ENCODE peak calls at places on chromosomes 7 and 10, in six cellular contexts. W, Q, D, T, O and U are unnamed samples.

GRCh38 chr7:98034044-98035035 is 44.3 kb upstream of the OCM2 start:
- DNase-seq in W (peak), Q (no peak), D (no peak), T (no peak), O (peak), U (no peak)

GRCh38 chr10:44958196-44958896 is 1.3 kb upstream of the RASSF4 start:
- DNase-seq in W (no peak), Q (peak), D (no peak), T (no peak), O (peak), U (peak)

GRCh38 chr10:98586096-98586495 is 139.4 kb upstream of the HPS1 start:
- DNase-seq in W (no peak), Q (no peak), D (no peak), T (no peak), O (no peak), U (no peak)

GRCh38 chr10:96509017-96509641 is 4.6 kb downstream of the TLL2 start:
- DNase-seq in W (no peak), Q (peak), D (no peak), T (no peak), O (peak), U (peak)

GRCh38 chr10:14560274-14560673 is 214.4 kb downstream of the FAM107B start:
- DNase-seq in W (no peak), Q (no peak), D (no peak), T (no peak), O (peak), U (peak)

GRCh38 chr7:110317699-110318265 is 773.1 kb upstream of the LRRN3 start:
- DNase-seq in W (no peak), Q (peak), D (no peak), T (no peak), O (no peak), U (peak)

GRCh38 chr7:64990936-64991335 is at the start of gene ZNF117:
- DNase-seq in W (no peak), Q (no peak), D (no peak), T (no peak), O (no peak), U (no peak)

GRCh38 chr10:24953350-24954074 is 1.1 kb upstream of the PRTFDC1 start:
- DNase-seq in W (no peak), Q (no peak), D (no peak), T (no peak), O (no peak), U (peak)

GRCh38 chr10:101018600-101019439 is 12.1 kb downstream of the PDZD7 start:
- DNase-seq in W (peak), Q (peak), D (peak), T (peak), O (peak), U (peak)

GRCh38 chr10:52729259-52730104 is 43.1 kb downstream of the MBL2 start:
- DNase-seq in W (no peak), Q (no peak), D (no peak), T (no peak), O (no peak), U (peak)

GRCh38 chr10:103545771-103546281 is 52.3 kb downstream of the NEURL1 start:
- DNase-seq in W (peak), Q (no peak), D (peak), T (no peak), O (peak), U (no peak)

GRCh38 chr7:140263277-140263676 is 86.5 kb upstream of the KDM7A start:
- DNase-seq in W (no peak), Q (no peak), D (no peak), T (no peak), O (no peak), U (no peak)

GRCh38 chr7:137898839-137899681 is 52.3 kb upstream of the DGKI start:
- DNase-seq in W (peak), Q (peak), D (peak), T (peak), O (peak), U (no peak)

GRCh38 chr10:32985781-32986350 is 27.8 kb upstream of the ITGB1 start:
- DNase-seq in W (no peak), Q (peak), D (no peak), T (no peak), O (no peak), U (peak)

GRCh38 chr10:96325719-96326373 is 21.6 kb downstream of the DNTT start:
- DNase-seq in W (no peak), Q (no peak), D (no peak), T (no peak), O (no peak), U (no peak)

GRCh38 chr10:29189272-29189671 is 99.6 kb upstream of the LYZL1 start:
- DNase-seq in W (no peak), Q (no peak), D (no peak), T (no peak), O (no peak), U (peak)

GRCh38 chr7:18179058-18179457 is 151.4 kb upstream of the PRPS1L1 start:
- DNase-seq in W (no peak), Q (peak), D (no peak), T (no peak), O (no peak), U (peak)

GRCh38 chr10:17214991-17215781 is 12.9 kb upstream of the VIM start:
- DNase-seq in W (no peak), Q (peak), D (no peak), T (no peak), O (no peak), U (peak)

GRCh38 chr7:151637781-151638261 is 118.1 kb upstream of the RHEB start:
- DNase-seq in W (no peak), Q (peak), D (no peak), T (peak), O (no peak), U (peak)

GRCh38 chr7:21497072-21497471 is 45.8 kb upstream of the DNAH11 start:
- DNase-seq in W (no peak), Q (peak), D (no peak), T (no peak), O (no peak), U (no peak)

GRCh38 chr10:95277201-95277570 is 13.6 kb downstream of the PDLIM1 start:
- DNase-seq in W (no peak), Q (no peak), D (no peak), T (peak), O (no peak), U (no peak)

GRCh38 chr7:74097937-74098614 is 14.5 kb downstream of the LIMK1 start:
- DNase-seq in W (no peak), Q (peak), D (no peak), T (peak), O (no peak), U (peak)

DNA sequence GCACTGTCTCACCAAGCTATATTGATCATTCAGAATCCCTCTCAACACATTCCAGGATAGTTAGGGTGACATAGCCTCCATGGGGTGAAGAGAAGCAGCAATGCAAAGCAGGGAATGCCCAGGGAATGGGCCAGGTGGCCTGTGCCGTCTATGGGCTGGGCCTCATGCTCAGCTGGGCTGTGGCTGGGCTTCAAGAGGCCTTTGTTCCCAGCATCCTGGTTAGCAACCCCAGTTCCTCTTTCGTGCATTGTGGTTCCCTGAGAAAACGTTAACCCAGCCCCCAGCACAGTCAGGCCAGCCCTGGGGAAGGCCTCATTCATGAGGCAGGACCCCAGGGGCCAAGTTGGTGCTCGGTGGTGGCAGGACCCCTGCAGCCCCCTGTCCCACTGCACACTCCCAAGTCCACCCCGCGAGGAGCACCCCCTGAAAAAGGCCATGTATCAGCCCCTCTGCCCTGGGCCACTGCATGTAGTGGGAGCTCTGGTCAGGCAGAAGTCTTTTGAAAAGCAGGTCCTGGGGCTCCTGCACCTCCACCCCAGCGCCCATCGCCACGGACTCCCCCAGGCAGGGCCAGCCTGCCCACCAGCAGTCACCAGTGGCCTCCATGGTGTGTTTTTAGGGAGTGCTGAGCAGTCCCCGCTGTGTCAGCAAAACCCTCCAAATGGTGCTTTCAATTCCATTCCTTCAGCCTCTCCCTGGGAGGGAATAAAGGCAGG is 25.4 kb downstream of the VSIR start:
- DNase-seq in W (peak), Q (no peak), D (no peak), T (no peak), O (no peak), U (no peak)
- H3K27ac ChIP-seq in W (peak), Q (no peak), D (peak), T (peak), O (no peak), U (no peak)

GRCh38 chr7:121621947-121622346 is 225.8 kb upstream of the FAM3C start:
- DNase-seq in W (no peak), Q (no peak), D (no peak), T (no peak), O (no peak), U (no peak)
- TF ChIP-seq CTCF in W (no peak), Q (no peak), D (no peak), T (no peak), O (no peak), U (no peak)

GRCh38 chr10:690227-691161 is 1.0 kb upstream of the DIP2C start:
- DNase-seq in W (no peak), Q (no peak), D (no peak), T (no peak), O (no peak), U (no peak)

GRCh38 chr10:688287-688620 is 1.2 kb downstream of the DIP2C start:
- DNase-seq in W (no peak), Q (no peak), D (no peak), T (no peak), O (no peak), U (no peak)

GRCh38 chr10:687583-688286 is 1.7 kb downstream of the DIP2C start:
- DNase-seq in W (no peak), Q (no peak), D (no peak), T (no peak), O (no peak), U (no peak)

GRCh38 chr10:689433-690226 is at the start of gene DIP2C:
- DNase-seq in W (peak), Q (peak), D (peak), T (peak), O (peak), U (peak)

GRCh38 chr10:688621-689426 is 644 bp downstream of the DIP2C start:
- DNase-seq in W (peak), Q (peak), D (peak), T (no peak), O (no peak), U (no peak)
- H3K27ac ChIP-seq in W (peak), Q (peak), D (peak), T (peak), O (no peak), U (peak)

GRCh38 chr10:85790155-85790789 is 576.3 kb downstream of the GRID1 start:
- DNase-seq in W (no peak), Q (no peak), D (no peak), T (no peak), O (no peak), U (no peak)

GRCh38 chr10:85794553-85794952 is 572.0 kb downstream of the GRID1 start:
- DNase-seq in W (no peak), Q (no peak), D (no peak), T (no peak), O (no peak), U (no peak)

GRCh38 chr10:85792533-85792858 is 574.1 kb downstream of the GRID1 start:
- DNase-seq in W (no peak), Q (no peak), D (no peak), T (no peak), O (no peak), U (no peak)

GRCh38 chr10:85789125-85789524 is 577.5 kb downstream of the GRID1 start:
- DNase-seq in W (no peak), Q (no peak), D (no peak), T (no peak), O (no peak), U (no peak)

DNA sequence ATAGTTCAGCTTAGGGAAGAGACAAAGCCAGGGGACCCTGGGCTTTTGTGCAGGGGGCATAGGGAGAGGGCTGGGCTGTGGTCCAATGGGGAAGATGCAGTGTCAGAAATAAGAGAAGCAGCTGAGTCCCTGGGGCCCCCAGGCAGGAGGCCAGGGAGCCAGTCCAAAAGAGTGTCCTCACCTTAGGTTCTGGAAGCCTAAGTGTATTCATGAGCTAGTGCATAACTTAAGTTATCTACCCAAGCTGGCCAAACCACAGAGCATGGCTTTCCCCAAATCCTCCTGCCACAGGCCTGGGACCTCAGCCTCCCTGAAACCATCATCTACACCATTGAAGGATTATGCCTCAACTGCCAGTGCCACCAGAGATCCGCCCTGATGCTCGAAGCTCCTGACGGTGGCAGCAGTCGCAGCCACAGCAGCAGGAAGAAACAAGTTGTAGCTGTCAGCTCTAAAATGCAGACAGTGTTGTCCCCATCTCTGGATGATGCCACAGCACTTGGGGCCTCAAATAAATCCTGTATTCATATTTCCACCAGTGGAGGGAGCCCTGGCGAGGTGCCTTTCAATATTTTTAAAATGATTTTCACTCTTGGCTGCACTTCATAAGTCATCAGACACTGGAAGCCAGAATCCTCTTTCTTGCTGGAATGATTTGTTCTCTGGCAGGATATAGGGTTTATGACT is 574.6 kb downstream of the GRID1 start:
- DNase-seq in W (no peak), Q (peak), D (no peak), T (no peak), O (no peak), U (no peak)
- TF ChIP-seq CTCF in W (no peak), Q (no peak), D (no peak), T (peak), O (peak), U (peak)

GRCh38 chr7:76234282-76234584 is 32.5 kb downstream of the SRRM3 start:
- DNase-seq in W (no peak), Q (no peak), D (no peak), T (no peak), O (no peak), U (no peak)
- H3K27ac ChIP-seq in W (no peak), Q (no peak), D (no peak), T (no peak), O (no peak), U (no peak)

DNA sequence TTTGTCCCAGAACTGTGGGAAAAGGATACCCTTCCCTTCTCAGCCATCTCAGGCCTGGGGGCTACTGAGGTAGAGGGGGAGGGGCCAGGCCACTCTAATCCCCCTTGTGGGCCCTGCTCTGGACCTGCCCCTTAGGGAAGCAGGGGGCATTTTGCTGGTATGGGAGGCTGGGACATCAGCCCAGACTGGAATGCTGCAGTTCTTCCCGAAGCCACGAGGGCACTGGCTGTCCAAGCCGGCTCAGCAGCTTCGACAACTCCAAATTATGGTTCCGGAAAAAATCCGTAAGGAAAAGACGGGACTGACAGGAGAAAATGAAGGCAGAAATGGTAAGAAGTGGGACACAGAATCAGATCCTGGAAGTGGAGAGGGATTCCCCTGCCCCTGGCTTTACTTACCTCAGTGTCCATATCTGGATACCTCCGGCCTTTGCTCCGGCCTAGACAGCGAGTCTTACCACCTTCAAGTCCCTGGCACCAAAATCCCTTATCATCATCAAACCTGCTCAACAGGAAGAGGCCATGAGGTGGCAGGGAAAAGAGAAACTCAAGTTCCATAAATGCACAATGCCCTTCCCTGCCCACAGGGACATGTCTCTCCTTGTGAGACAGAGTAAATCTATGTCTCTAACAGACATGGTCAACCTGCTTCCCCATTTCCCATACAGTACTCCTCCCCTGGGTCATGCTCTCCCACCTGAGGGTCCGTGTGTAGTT is 9.0 kb downstream of the NDST2 start:
- DNase-seq in W (no peak), Q (no peak), D (no peak), T (no peak), O (no peak), U (no peak)
- TF ChIP-seq CTCF in W (no peak), Q (peak), D (no peak), T (no peak), O (no peak), U (no peak)

GRCh38 chr7:37448637-37449331 is at the start of gene ELMO1:
- DNase-seq in W (peak), Q (peak), D (peak), T (peak), O (peak), U (peak)

GRCh38 chr7:37448057-37448636 is 517 bp downstream of the ELMO1 start:
- DNase-seq in W (no peak), Q (no peak), D (no peak), T (no peak), O (peak), U (no peak)

GRCh38 chr7:37445800-37446199 is 2.9 kb downstream of the ELMO1 start:
- DNase-seq in W (no peak), Q (no peak), D (no peak), T (no peak), O (no peak), U (no peak)

GRCh38 chr7:37445064-37445723 is 3.5 kb downstream of the ELMO1 start:
- DNase-seq in W (no peak), Q (no peak), D (no peak), T (no peak), O (no peak), U (no peak)

DNA sequence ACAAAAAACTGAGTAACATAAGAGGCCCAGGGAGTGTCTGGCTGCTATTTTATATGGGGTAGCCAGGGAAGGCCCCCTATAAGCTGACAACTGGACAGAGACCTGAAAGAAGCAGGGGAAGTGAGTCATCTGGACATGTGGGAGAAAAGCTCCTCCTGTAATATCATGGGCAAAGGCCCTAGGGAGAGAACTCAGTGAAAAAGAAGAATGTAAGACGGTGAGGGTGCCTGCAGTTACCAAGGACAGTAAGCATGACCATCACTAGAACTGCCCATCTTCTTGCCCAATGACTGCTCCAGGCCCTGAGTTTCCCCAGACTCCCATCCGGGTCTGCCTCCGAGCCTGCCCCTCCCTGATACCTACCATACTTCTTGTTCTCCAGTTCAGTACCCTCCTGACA is 2.3 kb downstream of the ELMO1 start:
- DNase-seq in W (no peak), Q (no peak), D (no peak), T (no peak), O (no peak), U (no peak)
- H3K27ac ChIP-seq in W (no peak), Q (no peak), D (no peak), T (no peak), O (no peak), U (no peak)

GRCh38 chr7:108973075-108973474 is 403.4 kb downstream of the DNAJB9 start:
- DNase-seq in W (no peak), Q (no peak), D (no peak), T (no peak), O (no peak), U (no peak)
- TF ChIP-seq CTCF in W (no peak), Q (no peak), D (no peak), T (no peak), O (peak), U (no peak)

GRCh38 chr10:2122431-2123124 is 385.3 kb upstream of the ADARB2 start:
- DNase-seq in W (no peak), Q (no peak), D (no peak), T (no peak), O (no peak), U (peak)

GRCh38 chr10:2121315-2121714 is 384.0 kb upstream of the ADARB2 start:
- DNase-seq in W (no peak), Q (no peak), D (no peak), T (no peak), O (no peak), U (no peak)

GRCh38 chr10:2119316-2119715 is 382.0 kb upstream of the ADARB2 start:
- DNase-seq in W (no peak), Q (no peak), D (no peak), T (no peak), O (no peak), U (peak)

GRCh38 chr10:2120781-2121180 is 383.5 kb upstream of the ADARB2 start:
- DNase-seq in W (no peak), Q (no peak), D (no peak), T (no peak), O (no peak), U (no peak)

GRCh38 chr10:2121944-2122343 is 384.6 kb upstream of the ADARB2 start:
- DNase-seq in W (no peak), Q (no peak), D (no peak), T (no peak), O (no peak), U (no peak)
- H3K27ac ChIP-seq in W (no peak), Q (no peak), D (no peak), T (no peak), O (no peak), U (no peak)